ENCODE peak calls at places on chromosomes 4 and X, in five cellular contexts. L is neural crest cell, R is NCI-H2029, P is iris pigment epithelial cell, Q is lower lobe of right lung. H is an unnamed sample.

GRCh38 chrX:124215786-124216185 is 116.7 kb upstream of the TEX13D start:
- DNase-seq in L (no peak), R (no peak), P (no peak), Q (no peak), H (no peak)

GRCh38 chr4:8015512-8015911 is 75.9 kb upstream of the AFAP1 start:
- DNase-seq in L (no peak), R (no peak), P (peak; percentile 11), Q (no peak), H (no peak)

GRCh38 chrX:153687121-153688039 is at the start of gene SLC6A8:
- DNase-seq in L (peak; percentile 62), R (peak; percentile 24), P (peak; percentile 33), Q (peak; percentile 65), H (no peak)

GRCh38 chr4:77023920-77024319 is 51.9 kb downstream of the CCNI start:
- DNase-seq in L (no peak), R (peak; percentile 53), P (no peak), Q (no peak), H (no peak)

GRCh38 chr4:4887426-4887825 is 28.0 kb downstream of the MSX1 start:
- DNase-seq in L (no peak), R (no peak), P (no peak), Q (no peak), H (no peak)

GRCh38 chr4:32133141-32133540 is 1413.0 kb downstream of the PCDH7 start:
- DNase-seq in L (no peak), R (no peak), P (peak; percentile 9), Q (no peak), H (no peak)

GRCh38 chr4:51858605-51859211 is 15.8 kb downstream of the DCUN1D4 start:
- DNase-seq in L (no peak), R (no peak), P (peak; percentile 11), Q (no peak), H (no peak)

GRCh38 chr4:123393696-123394095 is 2.9 kb upstream of the SPRY1 start:
- DNase-seq in L (no peak), R (no peak), P (no peak), Q (no peak), H (no peak)

GRCh38 chrX:24395775-24396174 is 35.3 kb downstream of the SUPT20HL1 start:
- DNase-seq in L (peak; percentile 66), R (peak; percentile 43), P (peak; percentile 81), Q (no peak), H (no peak)

GRCh38 chr4:58843456-58843855 is 1733.3 kb upstream of the IGFBP7 start:
- DNase-seq in L (no peak), R (no peak), P (no peak), Q (no peak), H (no peak)

GRCh38 chrX:46715521-46715920 is 43.4 kb downstream of the SLC9A7 start:
- DNase-seq in L (no peak), R (no peak), P (no peak), Q (no peak), H (no peak)

GRCh38 chr4:122716825-122717448 is 15.6 kb upstream of the BBS12 start:
- DNase-seq in L (peak; percentile 63), R (no peak), P (peak; percentile 77), Q (peak; percentile 67), H (no peak)

GRCh38 chr4:165842684-165843083 is 30.4 kb upstream of the TLL1 start:
- DNase-seq in L (no peak), R (no peak), P (no peak), Q (no peak), H (no peak)

GRCh38 chr4:90951037-90951436 is 823.8 kb downstream of the CCSER1 start:
- DNase-seq in L (no peak), R (peak; percentile 70), P (peak; percentile 93), Q (no peak), H (no peak)

GRCh38 chr4:183264614-183265013 is 55.5 kb downstream of the CLDN22 start:
- DNase-seq in L (no peak), R (no peak), P (peak; percentile 61), Q (no peak), H (no peak)

GRCh38 chr4:159191989-159192388 is 89.1 kb downstream of the RAPGEF2 start:
- DNase-seq in L (no peak), R (no peak), P (peak; percentile 87), Q (no peak), H (no peak)

GRCh38 chr4:153987291-153987690 is 198.4 kb upstream of the SFRP2 start:
- DNase-seq in L (no peak), R (no peak), P (peak; percentile 9), Q (no peak), H (no peak)

GRCh38 chr4:150664935-150665334 is 83.0 kb downstream of the MAB21L2 start:
- DNase-seq in L (no peak), R (no peak), P (peak; percentile 36), Q (no peak), H (no peak)

GRCh38 chr4:3338321-3338838 is 45.6 kb downstream of the RGS12 start:
- DNase-seq in L (no peak), R (no peak), P (no peak), Q (no peak), H (no peak)

GRCh38 chrX:69076084-69076483 is 89.2 kb downstream of the PJA1 start:
- DNase-seq in L (no peak), R (no peak), P (no peak), Q (no peak), H (no peak)

GRCh38 chrX:19695884-19696283 is 180.6 kb upstream of the MAP3K15 start:
- DNase-seq in L (no peak), R (no peak), P (no peak), Q (no peak), H (no peak)